ENCODE peak calls at places on chromosome 20, in nine cellular contexts. B is spleen, N is stomach, M is coronary artery, A is transverse colon, Y is MCF 10A, W is kidney epithelial cell, H is hepatocyte, G is psoas muscle. F is an unnamed sample.

GRCh38 chr20:38700146-38700545 is 24.1 kb upstream of the SLC32A1 start:
- DNase-seq in B (no peak), N (no peak), M (no peak), A (no peak), Y (no peak), W (no peak), H (no peak), G (no peak), F (no peak)

GRCh38 chr20:49228676-49229075 is 9.5 kb downstream of the DDX27 start:
- DNase-seq in B (no peak), N (no peak), M (no peak), A (no peak), Y (no peak), W (no peak), H (no peak), G (no peak), F (no peak)

GRCh38 chr20:36128463-36129176 is 25.9 kb upstream of the EPB41L1 start:
- DNase-seq in B (no peak), N (no peak), M (no peak), A (no peak), Y (peak; percentile 51), W (peak; percentile 60), H (no peak), G (no peak), F (no peak)

GRCh38 chr20:16392346-16392745 is 180.9 kb downstream of the KIF16B start:
- DNase-seq in B (no peak), N (no peak), M (no peak), A (no peak), Y (no peak), W (no peak), H (no peak), G (no peak), F (no peak)

GRCh38 chr20:54217762-54218161 is 9.9 kb downstream of the PFDN4 start:
- DNase-seq in B (no peak), N (no peak), M (no peak), A (no peak), Y (no peak), W (no peak), H (no peak), G (no peak), F (no peak)

GRCh38 chr20:62387219-62387913 is 463 bp downstream of the RPS21 start:
- DNase-seq in B (no peak), N (no peak), M (no peak), A (no peak), Y (no peak), W (no peak), H (no peak), G (no peak), F (no peak)

GRCh38 chr20:51128198-51128597 is 105.3 kb upstream of the KCNG1 start:
- DNase-seq in B (no peak), N (no peak), M (no peak), A (no peak), Y (peak; percentile 51), W (peak; percentile 73), H (no peak), G (no peak), F (no peak)

GRCh38 chr20:63659370-63659769 is 1.3 kb downstream of the RTEL1 start:
- DNase-seq in B (peak; percentile 77), N (no peak), M (no peak), A (no peak), Y (no peak), W (no peak), H (no peak), G (no peak), F (no peak)

GRCh38 chr20:63831696-63832686 is 927 bp upstream of the ZBTB46 start:
- DNase-seq in B (peak; percentile 86), N (peak; percentile 51), M (no peak), A (peak; percentile 64), Y (no peak), W (no peak), H (peak; percentile 63), G (no peak), F (peak; percentile 59)

GRCh38 chr20:63167026-63167917 is 48.7 kb downstream of the YTHDF1 start:
- DNase-seq in B (no peak), N (no peak), M (no peak), A (no peak), Y (no peak), W (no peak), H (no peak), G (peak; percentile 37), F (no peak)

GRCh38 chr20:6700563-6701328 is 66.7 kb upstream of the BMP2 start:
- DNase-seq in B (peak; percentile 83), N (no peak), M (no peak), A (peak; percentile 27), Y (no peak), W (no peak), H (no peak), G (peak; percentile 64), F (no peak)

GRCh38 chr20:57103146-57103800 is 163.2 kb downstream of the BMP7 start:
- DNase-seq in B (no peak), N (no peak), M (no peak), A (no peak), Y (no peak), W (no peak), H (no peak), G (no peak), F (no peak)

GRCh38 chr20:13262302-13262650 is 41.2 kb downstream of the ISM1 start:
- DNase-seq in B (no peak), N (no peak), M (no peak), A (no peak), Y (no peak), W (no peak), H (no peak), G (no peak), F (no peak)

GRCh38 chr20:4567172-4567571 is 154.5 kb upstream of the PRND start:
- DNase-seq in B (no peak), N (no peak), M (no peak), A (no peak), Y (no peak), W (no peak), H (no peak), G (no peak), F (no peak)

GRCh38 chr20:4571759-4572531 is 149.8 kb upstream of the PRND start:
- DNase-seq in B (no peak), N (no peak), M (no peak), A (no peak), Y (no peak), W (no peak), H (no peak), G (no peak), F (no peak)

GRCh38 chr20:4569882-4570281 is 151.8 kb upstream of the PRND start:
- DNase-seq in B (no peak), N (no peak), M (no peak), A (no peak), Y (no peak), W (no peak), H (no peak), G (no peak), F (no peak)

GRCh38 chr20:4568560-4568959 is 153.1 kb upstream of the PRND start:
- DNase-seq in B (no peak), N (no peak), M (no peak), A (no peak), Y (no peak), W (no peak), H (no peak), G (no peak), F (no peak)

GRCh38 chr20:4569092-4569491 is 152.6 kb upstream of the PRND start:
- DNase-seq in B (no peak), N (no peak), M (no peak), A (no peak), Y (no peak), W (no peak), H (no peak), G (no peak), F (no peak)
- TF ChIP-seq CTCF in B (no peak), N (no peak), M (no peak), A (no peak), Y (no peak), W (peak; percentile 21), H (no peak), G (no peak), F (peak; percentile 33)

DNA sequence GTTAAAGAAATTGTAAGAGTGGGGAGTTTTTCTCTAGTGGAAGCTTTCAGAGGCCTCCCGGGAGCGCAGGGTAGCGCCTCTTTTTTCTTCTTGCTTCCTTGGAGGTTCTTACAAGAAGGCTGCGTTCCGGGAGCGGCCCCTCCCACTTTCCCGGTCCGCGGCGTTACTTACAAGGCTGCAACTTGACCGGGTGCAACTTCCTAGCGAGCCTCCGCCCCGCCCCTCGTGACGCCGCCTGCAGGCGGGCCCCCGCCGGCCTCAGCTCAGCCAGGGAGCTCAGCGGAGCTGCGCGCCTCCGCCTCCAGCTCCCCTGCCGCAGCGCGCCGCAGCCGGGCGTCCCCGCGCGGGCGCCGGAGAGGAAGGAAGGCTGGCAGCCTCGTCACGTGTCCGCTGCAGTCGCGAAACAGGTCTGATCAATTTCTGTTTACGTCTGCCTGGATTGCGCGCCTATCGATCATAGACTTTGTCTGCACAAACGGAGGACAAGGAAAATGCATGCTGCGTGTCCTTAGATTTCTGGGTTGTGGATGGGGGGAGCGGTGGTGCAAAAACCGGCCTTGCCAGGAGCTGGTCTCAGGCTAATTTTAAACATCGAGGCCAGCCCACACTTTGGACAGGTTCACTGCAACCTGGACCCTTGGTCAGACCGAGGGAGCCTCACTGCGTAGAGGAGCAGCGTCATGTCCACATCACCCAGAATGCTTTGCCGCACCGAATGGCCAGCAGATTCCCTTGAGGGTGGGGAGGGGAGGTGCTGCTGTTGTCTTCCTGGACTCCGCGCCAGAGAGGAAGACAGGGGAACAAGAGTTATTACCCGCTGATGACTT is at the start of the genes FAM217B and PPP1R3D:
- DNase-seq in B (peak; percentile 100), N (peak; percentile 98), M (peak; percentile 100), A (peak; percentile 99), Y (peak; percentile 94), W (peak; percentile 91), H (peak; percentile 98), G (peak; percentile 98), F (peak; percentile 91)
- TF ChIP-seq CTCF in B (peak; percentile 55), N (peak; percentile 20), M (no peak), A (peak; percentile 12), Y (no peak), W (no peak), H (no peak), G (peak; percentile 19), F (peak; percentile 33)

GRCh38 chr20:34709836-34710567 is 5.9 kb downstream of the TP53INP2 start:
- DNase-seq in B (peak; percentile 91), N (peak; percentile 83), M (peak; percentile 89), A (peak; percentile 72), Y (peak; percentile 69), W (no peak), H (peak; percentile 87), G (peak; percentile 85), F (peak; percentile 58)
- TF ChIP-seq CTCF in B (peak; percentile 47), N (no peak), M (no peak), A (no peak), Y (peak; percentile 24), W (peak; percentile 32), H (peak; percentile 48), G (no peak), F (peak; percentile 52)

DNA sequence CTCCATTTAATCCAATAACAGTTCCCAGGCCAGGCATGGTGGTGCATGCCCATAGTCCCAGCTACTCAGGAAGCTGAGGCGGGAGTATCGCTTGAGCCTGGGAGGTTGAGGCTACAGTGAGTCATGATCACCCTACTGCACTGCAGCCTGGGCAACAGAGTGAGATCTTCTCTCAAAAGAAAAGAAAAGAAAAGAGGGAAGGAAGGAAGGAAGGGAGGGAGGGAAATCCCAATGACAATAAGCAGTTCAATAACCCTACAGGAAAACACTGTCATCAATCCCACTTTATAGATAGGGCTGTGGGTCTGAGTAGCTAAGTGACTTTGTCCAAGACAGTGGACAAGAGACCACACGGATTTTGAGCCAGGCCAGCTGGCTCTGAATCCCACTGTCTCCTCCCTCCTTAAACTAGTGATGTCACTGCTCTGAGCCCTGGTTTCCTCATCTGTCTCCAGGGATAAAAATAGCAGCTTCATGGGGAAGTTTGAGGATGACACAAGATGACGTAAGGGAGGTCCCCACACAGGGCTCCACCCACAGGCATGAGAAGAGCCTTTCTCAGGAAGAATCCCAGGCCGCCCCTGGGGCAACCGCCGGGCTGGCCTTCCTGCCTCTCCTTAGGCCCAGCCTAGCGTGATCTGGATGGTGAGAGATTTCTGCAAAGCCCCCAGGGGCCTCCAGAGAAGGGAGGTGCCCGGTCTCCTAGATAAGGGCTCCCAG is 7.2 kb upstream of the TRIB3 start:
- DNase-seq in B (peak; percentile 82), N (no peak), M (no peak), A (no peak), Y (peak; percentile 83), W (no peak), H (peak; percentile 84), G (no peak), F (no peak)
- TF ChIP-seq CTCF in B (no peak), N (no peak), M (no peak), A (no peak), Y (no peak), W (no peak), H (no peak), G (no peak), F (no peak)

F was measured in progenitor cell of endocrine pancreas.